ENCODE peak calls at places on chromosomes 2 and 18, in five cellular contexts. One of them, this sample, is unnamed.

GRCh38 chr2:3233877-3234276 is 143.7 kb downstream of the EIPR1 start:
- DNase-seq in Peyer's patch: no peak
- DNase-seq in GM10248: no peak
- DNase-seq in ecto neural progenitor cell: no peak
- DNase-seq in astrocyte of the spinal cord: no peak
- DNase-seq in this sample: no peak

GRCh38 chr2:171404258-171404657 is 29.5 kb downstream of the METTL8 start:
- DNase-seq in Peyer's patch: no peak
- DNase-seq in GM10248: no peak
- DNase-seq in ecto neural progenitor cell: no peak
- DNase-seq in astrocyte of the spinal cord: peak
- DNase-seq in this sample: no peak

GRCh38 chr2:16416651-16417050 is 249.0 kb downstream of the CYRIA start:
- DNase-seq in Peyer's patch: no peak
- DNase-seq in GM10248: no peak
- DNase-seq in ecto neural progenitor cell: no peak
- DNase-seq in astrocyte of the spinal cord: no peak
- DNase-seq in this sample: no peak

GRCh38 chr18:54330768-54331548 is 26.7 kb downstream of the STARD6 start:
- DNase-seq in Peyer's patch: no peak
- DNase-seq in GM10248: no peak
- DNase-seq in ecto neural progenitor cell: no peak
- DNase-seq in astrocyte of the spinal cord: no peak
- DNase-seq in this sample: no peak

GRCh38 chr2:7180641-7181370 is 263.6 kb downstream of the RNF144A start:
- DNase-seq in Peyer's patch: no peak
- DNase-seq in GM10248: no peak
- DNase-seq in ecto neural progenitor cell: no peak
- DNase-seq in astrocyte of the spinal cord: peak
- DNase-seq in this sample: no peak

GRCh38 chr2:67055387-67056304 is 341.5 kb upstream of the ETAA1 start:
- DNase-seq in Peyer's patch: no peak
- DNase-seq in GM10248: no peak
- DNase-seq in ecto neural progenitor cell: no peak
- DNase-seq in astrocyte of the spinal cord: no peak
- DNase-seq in this sample: no peak

GRCh38 chr2:64201086-64201627 is 56.9 kb upstream of the PELI1 start:
- DNase-seq in Peyer's patch: no peak
- DNase-seq in GM10248: no peak
- DNase-seq in ecto neural progenitor cell: no peak
- DNase-seq in astrocyte of the spinal cord: no peak
- DNase-seq in this sample: no peak

GRCh38 chr2:9286553-9287399 is 80.2 kb downstream of the ASAP2 start:
- DNase-seq in Peyer's patch: no peak
- DNase-seq in GM10248: no peak
- DNase-seq in ecto neural progenitor cell: no peak
- DNase-seq in astrocyte of the spinal cord: no peak
- DNase-seq in this sample: no peak

GRCh38 chr18:22639026-22639463 is 221.3 kb upstream of the CTAGE1 start:
- DNase-seq in Peyer's patch: no peak
- DNase-seq in GM10248: no peak
- DNase-seq in ecto neural progenitor cell: no peak
- DNase-seq in astrocyte of the spinal cord: peak
- DNase-seq in this sample: no peak

GRCh38 chr2:100527420-100528015 is 35.3 kb upstream of the PDCL3 start:
- DNase-seq in Peyer's patch: no peak
- DNase-seq in GM10248: no peak
- DNase-seq in ecto neural progenitor cell: no peak
- DNase-seq in astrocyte of the spinal cord: no peak
- DNase-seq in this sample: no peak

GRCh38 chr2:143856973-143857372 is 662.9 kb downstream of the ZEB2 start:
- DNase-seq in Peyer's patch: no peak
- DNase-seq in GM10248: no peak
- DNase-seq in ecto neural progenitor cell: no peak
- DNase-seq in astrocyte of the spinal cord: no peak
- DNase-seq in this sample: no peak

GRCh38 chr2:168529900-168530561 is 74.0 kb downstream of the CERS6 start:
- DNase-seq in Peyer's patch: no peak
- DNase-seq in GM10248: no peak
- DNase-seq in ecto neural progenitor cell: no peak
- DNase-seq in astrocyte of the spinal cord: no peak
- DNase-seq in this sample: no peak

GRCh38 chr2:140627136-140627535 is 1503.7 kb downstream of the LRP1B start:
- DNase-seq in Peyer's patch: no peak
- DNase-seq in GM10248: no peak
- DNase-seq in ecto neural progenitor cell: no peak
- DNase-seq in astrocyte of the spinal cord: no peak
- DNase-seq in this sample: no peak

GRCh38 chr2:44016282-44016681 is 20.5 kb upstream of the LRPPRC start:
- DNase-seq in Peyer's patch: peak
- DNase-seq in GM10248: peak
- DNase-seq in ecto neural progenitor cell: peak
- DNase-seq in astrocyte of the spinal cord: peak
- DNase-seq in this sample: peak

GRCh38 chr2:47638430-47638829 is 144.5 kb upstream of the MSH6 start:
- DNase-seq in Peyer's patch: peak
- DNase-seq in GM10248: no peak
- DNase-seq in ecto neural progenitor cell: no peak
- DNase-seq in astrocyte of the spinal cord: no peak
- DNase-seq in this sample: no peak

GRCh38 chr2:69305712-69306611 is 81.1 kb downstream of the GFPT1 start:
- DNase-seq in Peyer's patch: no peak
- DNase-seq in GM10248: no peak
- DNase-seq in ecto neural progenitor cell: no peak
- DNase-seq in astrocyte of the spinal cord: peak
- DNase-seq in this sample: peak

GRCh38 chr2:218400930-218401833 is 1.5 kb downstream of the CTDSP1 start:
- DNase-seq in Peyer's patch: peak
- DNase-seq in GM10248: no peak
- DNase-seq in ecto neural progenitor cell: peak
- DNase-seq in astrocyte of the spinal cord: no peak
- DNase-seq in this sample: no peak

GRCh38 chr18:58901143-58901542 is 36.5 kb downstream of the ZNF532 start:
- DNase-seq in Peyer's patch: peak
- DNase-seq in GM10248: no peak
- DNase-seq in ecto neural progenitor cell: no peak
- DNase-seq in astrocyte of the spinal cord: no peak
- DNase-seq in this sample: no peak

GRCh38 chr18:61034581-61034980 is 298.6 kb upstream of the CDH20 start:
- DNase-seq in Peyer's patch: no peak
- DNase-seq in GM10248: no peak
- DNase-seq in ecto neural progenitor cell: no peak
- DNase-seq in astrocyte of the spinal cord: no peak
- DNase-seq in this sample: no peak

GRCh38 chr2:148988337-148988736 is 50.2 kb upstream of the LYPD6B start:
- DNase-seq in Peyer's patch: no peak
- DNase-seq in GM10248: no peak
- DNase-seq in ecto neural progenitor cell: no peak
- DNase-seq in astrocyte of the spinal cord: no peak
- DNase-seq in this sample: no peak

GRCh38 chr18:31297248-31297647 is 20.7 kb upstream of the DSG1 start:
- DNase-seq in Peyer's patch: no peak
- DNase-seq in GM10248: no peak
- DNase-seq in ecto neural progenitor cell: no peak
- DNase-seq in astrocyte of the spinal cord: no peak
- DNase-seq in this sample: no peak

GRCh38 chr2:53445376-53446072 is 322.1 kb upstream of the CHAC2 start:
- DNase-seq in Peyer's patch: no peak
- DNase-seq in GM10248: no peak
- DNase-seq in ecto neural progenitor cell: no peak
- DNase-seq in astrocyte of the spinal cord: peak
- DNase-seq in this sample: no peak

GRCh38 chr18:58213931-58214431 is 170.0 kb downstream of the NEDD4L start:
- DNase-seq in Peyer's patch: no peak
- DNase-seq in GM10248: no peak
- DNase-seq in ecto neural progenitor cell: no peak
- DNase-seq in astrocyte of the spinal cord: peak
- DNase-seq in this sample: no peak

GRCh38 chr2:100137877-100138570 is 4.4 kb downstream of the AFF3 start:
- DNase-seq in Peyer's patch: no peak
- DNase-seq in GM10248: no peak
- DNase-seq in ecto neural progenitor cell: no peak
- DNase-seq in astrocyte of the spinal cord: no peak
- DNase-seq in this sample: no peak

GRCh38 chr2:230684222-230685164 is 28.1 kb upstream of the CAB39 start:
- DNase-seq in Peyer's patch: no peak
- DNase-seq in GM10248: no peak
- DNase-seq in ecto neural progenitor cell: no peak
- DNase-seq in astrocyte of the spinal cord: peak
- DNase-seq in this sample: no peak

GRCh38 chr2:161165266-161165665 is 5.0 kb downstream of the TANK start:
- DNase-seq in Peyer's patch: no peak
- DNase-seq in GM10248: no peak
- DNase-seq in ecto neural progenitor cell: no peak
- DNase-seq in astrocyte of the spinal cord: peak
- DNase-seq in this sample: no peak

GRCh38 chr2:177930916-177931315 is 141.7 kb downstream of the PDE11A start:
- DNase-seq in Peyer's patch: no peak
- DNase-seq in GM10248: no peak
- DNase-seq in ecto neural progenitor cell: no peak
- DNase-seq in astrocyte of the spinal cord: no peak
- DNase-seq in this sample: no peak